ENCODE peak calls at places on chromosomes 12 and 14, in six cellular contexts. C is lower leg skin; W is stimulated activated naive CD4-positive, alpha-beta T cell; V is NCI-H1105 treated with DMSO at 0.1 percent for 48 hours; H is erythroblast; Z is astrocyte of the spinal cord. S is an unnamed sample.

GRCh38 chr12:53290661-53291060 is 4.7 kb upstream of the PFDN5 start:
- DNase-seq in Z (no peak), H (no peak), V (no peak), W (no peak), C (no peak), S (no peak)

GRCh38 chr14:23578560-23579310 is at the start of gene JPH4:
- DNase-seq in W (no peak), H (no peak), Z (no peak), V (peak), C (no peak), S (no peak)

GRCh38 chr12:96063046-96063445 is 27.7 kb upstream of the LTA4H start:
- DNase-seq in H (no peak), V (peak), W (no peak), Z (peak), C (no peak), S (no peak)

GRCh38 chr14:74324945-74325361 is 22.2 kb upstream of the ABCD4 start:
- DNase-seq in C (no peak), H (peak), V (peak), W (no peak), Z (peak), S (no peak)

GRCh38 chr12:10341892-10342509 is 34.3 kb downstream of the KLRD1 start:
- DNase-seq in W (no peak), C (no peak), Z (no peak), H (no peak), V (no peak), S (no peak)

GRCh38 chr12:52673713-52674415 is 6.3 kb downstream of the KRT1 start:
- DNase-seq in H (no peak), C (no peak), Z (no peak), W (no peak), V (no peak), S (no peak)

GRCh38 chr14:66652736-66653135 is 144.8 kb downstream of the GPHN start:
- DNase-seq in V (no peak), C (no peak), W (no peak), Z (no peak), H (no peak), S (no peak)

GRCh38 chr12:67354322-67354721 is 85.2 kb downstream of the CAND1 start:
- DNase-seq in Z (no peak), W (no peak), V (no peak), C (no peak), H (no peak), S (no peak)

GRCh38 chr12:2084553-2085296 is 31.9 kb downstream of the CACNA1C start:
- DNase-seq in Z (peak), H (no peak), V (no peak), W (no peak), C (peak), S (no peak)

GRCh38 chr14:75339059-75339458 is 60.4 kb downstream of the FOS start:
- DNase-seq in V (no peak), C (peak), H (no peak), W (no peak), Z (peak), S (no peak)